ENCODE peak calls at places on chromosomes 7 and 10, in four cellular contexts. A is HCT116, L is K562, S is HepG2. R is an unnamed sample.

GRCh38 chr7:47379629-47380324 is 202.1 kb downstream of the TNS3 start:
- DNase-seq in L (no peak), S (no peak), A (peak; percentile 45), R (no peak)

GRCh38 chr10:132540456-132540855 is 2.9 kb downstream of the INPP5A start:
- DNase-seq in A (no peak), L (no peak), S (no peak), R (no peak)

GRCh38 chr7:46725136-46725535 is 804.1 kb upstream of the IGFBP3 start:
- DNase-seq in A (no peak), L (no peak), S (no peak), R (no peak)

GRCh38 chr7:68043546-68043945 is 1046.9 kb downstream of the TYW1 start:
- DNase-seq in A (no peak), S (no peak), L (no peak), R (no peak)

GRCh38 chr10:72612203-72612826 is 13.6 kb downstream of the MICU1 start:
- DNase-seq in L (no peak), S (no peak), A (no peak), R (no peak)

GRCh38 chr7:65750511-65751344 is 122.1 kb upstream of the VKORC1L1 start:
- DNase-seq in S (peak; percentile 78), A (peak; percentile 60), L (peak; percentile 99), R (peak; percentile 65)

GRCh38 chr10:22685926-22686325 is 28.5 kb downstream of the PIP4K2A start:
- DNase-seq in S (no peak), A (no peak), L (no peak), R (no peak)

GRCh38 chr7:36946401-36946739 is 222.1 kb upstream of the AOAH start:
- DNase-seq in A (no peak), S (no peak), L (no peak), R (no peak)

GRCh38 chr10:69483988-69484387 is 32.7 kb downstream of the TSPAN15 start:
- DNase-seq in A (no peak), S (no peak), L (no peak), R (no peak)

GRCh38 chr10:34918896-34919295 is 103.8 kb upstream of the PARD3 start:
- DNase-seq in S (no peak), A (no peak), L (no peak), R (no peak)

GRCh38 chr10:94546058-94546595 is 539 bp downstream of the HELLS start:
- DNase-seq in L (peak; percentile 22), A (no peak), S (peak; percentile 13), R (peak; percentile 25)

GRCh38 chr10:34444223-34445183 is 370.6 kb downstream of the PARD3 start:
- DNase-seq in S (no peak), L (no peak), A (no peak), R (no peak)

GRCh38 chr7:104206841-104207240 is 972 bp downstream of the ORC5 start:
- DNase-seq in L (peak; percentile 23), S (no peak), A (no peak), R (no peak)

GRCh38 chr10:14579405-14579804 is 195.3 kb downstream of the FAM107B start:
- DNase-seq in S (peak; percentile 35), L (no peak), A (no peak), R (no peak)

GRCh38 chr10:15295540-15296325 is 75.4 kb downstream of the FAM171A1 start:
- DNase-seq in S (no peak), L (no peak), A (no peak), R (no peak)

GRCh38 chr10:34176351-34176750 is 638.7 kb downstream of the PARD3 start:
- DNase-seq in A (no peak), L (no peak), S (no peak), R (no peak)

GRCh38 chr7:42143605-42144252 is 93.3 kb downstream of the GLI3 start:
- DNase-seq in L (no peak), A (no peak), S (no peak), R (no peak)

GRCh38 chr7:157643525-157643970 is 306.7 kb downstream of the DNAJB6 start:
- DNase-seq in A (no peak), L (no peak), S (no peak), R (no peak)

GRCh38 chr7:22194633-22195273 is 162.2 kb downstream of the RAPGEF5 start:
- DNase-seq in A (no peak), S (no peak), L (no peak), R (no peak)

GRCh38 chr10:31083765-31084184 is 52.1 kb upstream of the ZNF438 start:
- DNase-seq in L (peak; percentile 27), A (peak; percentile 72), S (peak; percentile 20), R (no peak)

GRCh38 chr10:86319626-86320025 is 47.0 kb downstream of the GRID1 start:
- DNase-seq in A (no peak), L (no peak), S (no peak), R (no peak)

GRCh38 chr7:39069886-39070881 is 92.5 kb downstream of the POU6F2 start:
- DNase-seq in L (no peak), A (no peak), S (no peak), R (no peak)

GRCh38 chr10:123136806-123137642 is 1.3 kb downstream of the HMX3 start:
- DNase-seq in A (no peak), S (no peak), L (peak; percentile 41), R (no peak)

GRCh38 chr10:99203310-99203709 is 32.3 kb downstream of the HPSE2 start:
- DNase-seq in L (no peak), A (no peak), S (no peak), R (no peak)

GRCh38 chr10:117627561-117627960 is 85.0 kb downstream of the EMX2 start:
- DNase-seq in L (no peak), A (no peak), S (no peak), R (no peak)

GRCh38 chr7:30134523-30135270 is at the start of gene MTURN:
- DNase-seq in L (peak; percentile 99), A (peak; percentile 76), S (peak; percentile 54), R (no peak)

GRCh38 chr7:149816267-149816751 is 21.9 kb upstream of the ZNF862 start:
- DNase-seq in L (no peak), S (no peak), A (no peak), R (no peak)

GRCh38 chr10:71835671-71836593 is 15.1 kb downstream of the PSAP start:
- DNase-seq in S (peak; percentile 42), A (no peak), L (no peak), R (no peak)

GRCh38 chr7:81690251-81690650 is 79.6 kb downstream of the HGF start:
- DNase-seq in L (no peak), S (no peak), A (no peak), R (no peak)

GRCh38 chr7:33142585-33142984 is 13.2 kb downstream of the BBS9 start:
- DNase-seq in L (no peak), S (no peak), A (no peak), R (no peak)

GRCh38 chr10:92813979-92814378 is 34.3 kb upstream of the EXOC6 start:
- DNase-seq in S (no peak), A (no peak), L (no peak), R (no peak)

GRCh38 chr7:144438759-144439158 is 35.3 kb upstream of the NOBOX start:
- DNase-seq in A (no peak), S (peak; percentile 55), L (no peak), R (no peak)

GRCh38 chr7:155027879-155028278 is 25.0 kb upstream of the PAXIP1 start:
- DNase-seq in A (no peak), L (no peak), S (no peak), R (no peak)

GRCh38 chr7:85567983-85568382 is 381.1 kb upstream of the SEMA3D start:
- DNase-seq in A (no peak), S (no peak), L (no peak), R (no peak)

GRCh38 chr7:38548605-38549004 is 82.6 kb downstream of the AMPH start:
- DNase-seq in A (no peak), L (no peak), S (no peak), R (no peak)

GRCh38 chr10:60537697-60538096 is 148.0 kb upstream of the ANK3 start:
- DNase-seq in A (peak; percentile 37), S (no peak), L (no peak), R (peak; percentile 58)

GRCh38 chr7:102042016-102042656 is 224.7 kb downstream of the CUX1 start:
- DNase-seq in L (no peak), A (peak; percentile 76), S (peak; percentile 59), R (no peak)

GRCh38 chr10:105763611-105764010 is 1122.5 kb downstream of the SORCS3 start:
- DNase-seq in L (no peak), A (no peak), S (no peak), R (no peak)

GRCh38 chr10:105774881-105775280 is 1133.8 kb downstream of the SORCS3 start:
- DNase-seq in L (no peak), S (no peak), A (no peak), R (no peak)

GRCh38 chr10:105770813-105771212 is 1129.7 kb downstream of the SORCS3 start:
- DNase-seq in S (no peak), L (no peak), A (no peak), R (no peak)

GRCh38 chr10:105774351-105774750 is 1133.3 kb downstream of the SORCS3 start:
- DNase-seq in L (no peak), S (no peak), A (no peak), R (no peak)

GRCh38 chr10:105769248-105770184 is 1128.4 kb downstream of the SORCS3 start:
- DNase-seq in L (no peak), A (no peak), S (no peak), R (no peak)
- TF ChIP-seq TCF7L2 in L (no peak), A (no peak), S (no peak), R (no peak)

DNA sequence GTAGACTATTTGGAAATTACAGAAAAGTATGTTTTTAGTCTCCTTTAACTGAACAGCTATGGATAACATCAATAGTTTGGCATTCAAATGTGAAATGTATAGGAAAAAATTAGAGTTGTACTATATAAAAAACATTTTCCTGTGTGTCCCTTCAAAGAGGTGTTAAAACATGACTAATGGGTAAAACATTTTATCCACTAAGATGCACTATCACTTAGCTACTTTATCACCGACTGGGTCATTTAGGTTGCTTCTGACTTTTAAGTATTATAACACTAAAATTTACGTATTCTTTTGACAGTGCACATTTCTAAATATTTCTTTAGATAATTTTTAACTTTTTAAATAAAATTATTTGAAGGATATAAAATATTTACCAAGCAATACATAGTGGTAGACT is 77.6 kb downstream of the UBE2H start:
- DNase-seq in L (no peak), S (no peak), A (no peak), R (no peak)
- H3K4me1 ChIP-seq in L (peaks cover 47% of the 10 kb centered on the region), S (peaks cover 16% of the 10 kb centered on the region), A (peaks cover 50% of the 10 kb centered on the region), R (peaks cover 3% of the 10 kb centered on the region)

GRCh38 chr7:45196374-45196773 is 38.8 kb downstream of the RAMP3 start:
- DNase-seq in S (no peak), L (no peak), A (no peak), R (no peak)
- H3K4me3 ChIP-seq in S (no peak overlapping the region), L (no peak overlapping the region), A (no peak overlapping the region), R (no peak overlapping the region)

GRCh38 chr7:3436746-3437145 is 135.7 kb downstream of the SDK1 start:
- DNase-seq in A (no peak), L (no peak), S (no peak), R (peak; percentile 36)

GRCh38 chr7:3439333-3440030 is 138.4 kb downstream of the SDK1 start:
- DNase-seq in L (no peak), A (no peak), S (no peak), R (peak; percentile 69)

GRCh38 chr7:3438352-3438751 is 137.3 kb downstream of the SDK1 start:
- DNase-seq in L (no peak), A (no peak), S (no peak), R (no peak)

GRCh38 chr7:3436112-3436511 is 135.1 kb downstream of the SDK1 start:
- DNase-seq in S (no peak), A (no peak), L (no peak), R (no peak)

DNA sequence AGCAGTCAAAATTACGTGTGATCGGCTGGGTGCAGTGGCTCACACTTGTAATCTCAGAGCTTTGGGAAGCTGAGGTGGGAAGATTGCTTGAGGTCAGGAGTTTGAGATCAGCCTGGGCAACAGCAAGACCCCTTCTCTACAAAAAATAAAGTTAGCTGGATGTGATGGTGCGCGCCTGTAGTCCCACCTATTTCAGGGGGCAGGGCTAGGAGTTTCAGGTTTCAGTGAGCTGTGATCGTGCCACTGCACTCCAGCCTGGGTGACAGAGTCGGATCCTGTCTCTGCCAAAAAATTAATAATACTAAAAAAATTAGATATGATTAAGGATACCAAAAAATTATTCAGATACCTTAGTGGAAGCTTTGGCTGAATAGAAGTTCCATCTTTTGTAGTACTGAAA is 136.4 kb downstream of the SDK1 start:
- DNase-seq in S (no peak), L (no peak), A (no peak), R (no peak)
- TF ChIP-seq TCF7L2 in S (no peak), L (no peak), A (no peak), R (no peak)